ENCODE peak calls at places on chromosomes 11 and 22, in five cellular contexts. Y is SK-N-SH, Z is heart right ventricle, G is CD14-positive monocyte, A is HFF-Myc. T is an unnamed sample.

GRCh38 chr11:112789481-112789880 is 171.7 kb upstream of the NCAM1 start:
- DNase-seq in Y (no peak), Z (no peak), G (no peak), A (no peak), T (no peak)

GRCh38 chr11:95067828-95068244 is 1.1 kb downstream of the SRSF8 start:
- DNase-seq in Y (no peak), Z (no peak), G (no peak), A (no peak), T (no peak)

GRCh38 chr11:75326439-75326810 is 25.0 kb downstream of the ARRB1 start:
- DNase-seq in Y (no peak), Z (no peak), G (no peak), A (no peak), T (no peak)

GRCh38 chr22:29003975-29004646 is 57.5 kb downstream of the C22orf31 start:
- DNase-seq in Y (no peak), Z (no peak), G (no peak), A (no peak), T (no peak)

GRCh38 chr11:13260963-13261599 is 16.5 kb upstream of the BMAL1 start:
- DNase-seq in Y (no peak), Z (peak; percentile 21), G (no peak), A (no peak), T (no peak)

GRCh38 chr11:10564692-10565318 is 3.7 kb downstream of the LYVE1 start:
- DNase-seq in Y (no peak), Z (no peak), G (no peak), A (no peak), T (no peak)

GRCh38 chr11:14015711-14016110 is 53.2 kb downstream of the SPON1 start:
- DNase-seq in Y (no peak), Z (no peak), G (no peak), A (no peak), T (no peak)

GRCh38 chr11:109864161-109864661 is 229.0 kb upstream of the ZC3H12C start:
- DNase-seq in Y (no peak), Z (no peak), G (no peak), A (no peak), T (peak; percentile 72)

GRCh38 chr11:42344204-42344792 is 884.8 kb upstream of the LRRC4C start:
- DNase-seq in Y (no peak), Z (no peak), G (no peak), A (no peak), T (no peak)

GRCh38 chr11:20671856-20672546 is 2.6 kb downstream of the NELL1 start:
- DNase-seq in Y (peak; percentile 67), Z (no peak), G (no peak), A (no peak), T (no peak)

GRCh38 chr22:19928207-19928606 is 13.4 kb upstream of the COMT start:
- DNase-seq in Y (no peak), Z (no peak), G (no peak), A (no peak), T (no peak)

GRCh38 chr22:38085501-38085900 is 1.5 kb upstream of the SLC16A8 start:
- DNase-seq in Y (no peak), Z (no peak), G (no peak), A (no peak), T (no peak)

GRCh38 chr11:93330446-93330984 is at the start of gene DEUP1:
- DNase-seq in Y (peak; percentile 80), Z (peak; percentile 44), G (no peak), A (no peak), T (no peak)

GRCh38 chr22:17087176-17088131 is 2.7 kb downstream of the IL17RA start:
- DNase-seq in Y (no peak), Z (no peak), G (no peak), A (no peak), T (no peak)

GRCh38 chr11:84645988-84646689 is 981.0 kb downstream of the DLG2 start:
- DNase-seq in Y (no peak), Z (no peak), G (no peak), A (no peak), T (no peak)

GRCh38 chr22:25062378-25063095 is 110.0 kb downstream of the KIAA1671 start:
- DNase-seq in Y (peak; percentile 54), Z (no peak), G (no peak), A (no peak), T (no peak)

GRCh38 chr11:120637131-120637530 is 125.6 kb downstream of the GRIK4 start:
- DNase-seq in Y (no peak), Z (no peak), G (no peak), A (no peak), T (no peak)

GRCh38 chr11:128146926-128147605 is 440.3 kb downstream of the ETS1 start:
- DNase-seq in Y (no peak), Z (no peak), G (no peak), A (no peak), T (no peak)

DNA sequence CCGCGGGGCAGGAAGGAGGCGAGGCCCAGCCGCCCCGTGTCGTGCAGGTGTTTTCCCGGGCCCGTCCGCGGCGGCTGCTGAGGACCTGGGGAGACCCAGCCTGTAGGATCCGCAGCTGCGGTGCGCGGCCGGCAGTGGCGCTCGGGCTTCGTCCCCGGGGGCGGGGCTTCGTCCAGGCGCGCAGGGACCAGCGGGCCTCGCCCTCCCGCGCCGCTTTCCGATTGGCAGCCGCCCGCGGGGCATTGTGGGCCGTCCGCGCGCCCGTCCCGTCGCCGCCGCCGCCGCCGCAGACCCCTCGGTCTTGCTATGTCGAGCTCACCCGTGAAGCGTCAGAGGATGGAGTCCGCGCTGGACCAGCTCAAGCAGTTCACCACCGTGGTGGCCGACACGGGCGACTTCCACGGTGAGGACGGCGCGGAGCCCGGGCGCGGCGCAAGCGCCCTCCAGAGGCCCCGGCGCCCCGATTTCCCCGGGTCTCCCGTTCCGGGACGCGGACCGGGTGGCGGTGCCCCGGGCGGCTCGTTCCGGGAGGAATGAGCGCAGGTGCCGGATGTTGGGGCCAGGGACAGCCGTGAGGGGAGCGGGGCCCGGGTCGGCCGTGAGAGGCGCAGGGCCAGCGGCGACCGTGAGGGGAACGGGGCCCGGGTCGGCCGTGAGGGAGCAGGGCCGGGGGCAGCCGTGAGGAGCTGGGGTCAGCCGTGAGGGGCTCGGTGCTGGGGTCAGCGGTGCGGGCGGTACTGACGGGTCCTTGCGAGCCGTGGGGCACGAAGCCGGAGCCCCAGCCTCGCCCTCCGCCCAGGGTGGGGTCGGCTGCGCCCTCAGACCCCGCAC is at the start of gene TALDO1:
- DNase-seq in Y (peak; percentile 99), Z (peak; percentile 93), G (peak; percentile 79), A (peak; percentile 33), T (peak; percentile 97)
- TF ChIP-seq CTCF in Y (no peak), Z (no peak), G (no peak), A (no peak), T (peak; percentile 28)

DNA sequence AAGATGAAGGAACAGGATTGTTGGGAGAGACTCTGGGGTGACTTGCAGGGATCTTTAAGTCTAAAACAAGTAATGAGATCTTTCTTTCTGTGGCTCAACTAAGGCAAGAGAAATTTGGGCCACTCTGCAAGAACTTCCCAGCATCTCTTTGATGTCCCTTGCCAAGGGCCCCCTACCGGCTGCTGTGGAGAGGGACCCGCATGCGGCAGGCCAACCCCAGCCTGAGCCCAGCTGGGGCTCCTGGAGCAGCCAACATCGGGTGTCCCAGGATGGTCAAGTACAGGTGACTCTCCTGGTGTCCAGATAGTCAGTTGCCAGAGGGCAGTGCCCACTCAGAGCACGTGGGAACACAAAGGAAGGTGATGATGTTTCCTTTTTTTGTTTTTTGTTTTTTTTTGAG is 363.2 kb downstream of the TBC1D22A start:
- DNase-seq in Y (no peak), Z (no peak), G (peak; percentile 35), A (no peak), T (no peak)
- TF ChIP-seq CTCF in Y (no peak), Z (no peak), G (no peak), A (peak; percentile 43), T (no peak)

GRCh38 chr22:36879775-36880174 is 19.0 kb downstream of the NCF4 start:
- DNase-seq in Y (no peak), Z (no peak), G (no peak), A (no peak), T (no peak)

GRCh38 chr22:36886016-36886415 is 25.2 kb downstream of the NCF4 start:
- DNase-seq in Y (no peak), Z (no peak), G (no peak), A (no peak), T (no peak)

GRCh38 chr22:36884314-36885158 is 23.7 kb downstream of the NCF4 start:
- DNase-seq in Y (no peak), Z (no peak), G (no peak), A (no peak), T (no peak)

GRCh38 chr22:36885474-36885873 is 24.7 kb downstream of the NCF4 start:
- DNase-seq in Y (no peak), Z (no peak), G (no peak), A (no peak), T (no peak)

DNA sequence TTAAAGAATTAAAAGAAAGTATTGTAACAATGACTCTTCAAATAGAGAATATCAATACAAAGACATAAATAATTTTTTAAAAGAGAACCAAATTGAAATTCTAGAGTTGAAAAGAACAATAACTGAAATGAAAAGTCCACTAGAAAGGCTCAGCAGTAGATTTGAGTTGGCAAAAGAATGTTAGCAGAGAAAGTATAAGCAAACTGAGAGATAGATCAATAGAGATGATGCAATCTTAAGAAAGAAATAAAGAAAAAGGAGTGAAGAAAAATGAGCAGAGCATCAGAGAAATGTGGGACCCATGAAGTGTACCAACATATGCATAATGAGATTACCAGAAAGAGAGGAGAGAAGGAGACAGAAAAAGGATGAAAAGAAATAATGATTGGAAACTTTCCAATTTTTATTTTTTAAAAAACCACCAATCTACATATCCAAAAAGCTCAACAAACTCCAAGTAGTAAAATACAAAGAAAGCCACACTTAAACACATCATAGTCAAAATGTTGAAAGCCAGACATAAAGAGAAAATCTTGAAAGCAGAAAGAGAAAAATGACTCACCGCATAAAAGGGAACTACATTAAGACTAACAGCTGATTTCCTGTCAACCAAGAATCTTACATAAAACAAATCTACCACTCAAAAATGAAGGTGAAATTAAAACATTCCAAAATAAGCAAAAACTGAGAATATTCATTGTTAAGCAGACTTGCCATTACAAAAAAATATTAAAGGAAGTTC is 20.9 kb downstream of the NCF4 start:
- DNase-seq in Y (no peak), Z (no peak), G (no peak), A (no peak), T (no peak)
- TF ChIP-seq CTCF in Y (no peak), Z (no peak), G (no peak), A (no peak), T (no peak)

GRCh38 chr11:107916671-107917241 is 11.5 kb upstream of the RAB39A start:
- DNase-seq in Y (no peak), Z (no peak), G (peak; percentile 49), A (peak; percentile 9), T (peak; percentile 44)
- TF ChIP-seq CTCF in Y (peak; percentile 35), Z (peak; percentile 57), G (peak; percentile 97), A (peak; percentile 82), T (peak; percentile 78)

GRCh38 chr11:63713776-63714175 is 32.5 kb downstream of the RTN3 start:
- DNase-seq in Y (no peak), Z (no peak), G (no peak), A (no peak), T (no peak)

GRCh38 chr11:63708764-63709163 is 27.5 kb downstream of the RTN3 start:
- DNase-seq in Y (no peak), Z (no peak), G (no peak), A (no peak), T (no peak)

GRCh38 chr11:63709336-63709735 is 28.0 kb downstream of the RTN3 start:
- DNase-seq in Y (no peak), Z (no peak), G (no peak), A (no peak), T (no peak)

GRCh38 chr11:63711838-63712237 is 30.5 kb downstream of the RTN3 start:
- DNase-seq in Y (no peak), Z (no peak), G (no peak), A (no peak), T (no peak)

GRCh38 chr11:63710476-63711217 is 29.3 kb downstream of the RTN3 start:
- DNase-seq in Y (no peak), Z (no peak), G (no peak), A (peak; percentile 37), T (no peak)
- TF ChIP-seq CTCF in Y (no peak), Z (peak; percentile 20), G (no peak), A (no peak), T (no peak)

GRCh38 chr11:96341237-96342130 is 1.5 kb downstream of the MAML2 start:
- DNase-seq in Y (peak; percentile 47), Z (peak; percentile 47), G (peak; percentile 52), A (no peak), T (peak; percentile 65)
- TF ChIP-seq CTCF in Y (peak; percentile 66), Z (peak; percentile 31), G (peak; percentile 35), A (peak; percentile 57), T (peak; percentile 51)